ENCODE peak calls at places on chromosomes 6 and 20, in nine cellular contexts. H is tibial nerve, E is HCT116, O is cardiac muscle cell, G is psoas muscle, A is lower leg skin, R is esophagus squamous epithelium, C is AG10803, S is fibroblast of lung. M is an unnamed sample.

GRCh38 chr6:29967379-29968010 is 25.2 kb downstream of the HLA-A start:
- DNase-seq in H (no peak), E (peak), O (peak), G (no peak), A (peak), R (no peak), C (no peak), S (peak), M (peak)

GRCh38 chr6:13710552-13711383 is 867 bp downstream of the RANBP9 start:
- DNase-seq in H (no peak), E (no peak), O (no peak), G (peak), A (peak), R (no peak), C (no peak), S (peak), M (peak)

GRCh38 chr20:32231847-32232246 is 24.2 kb downstream of the POFUT1 start:
- DNase-seq in H (no peak), E (no peak), O (peak), G (no peak), A (no peak), R (no peak), C (no peak), S (no peak), M (peak)

GRCh38 chr6:96816182-96816888 is 20.9 kb downstream of the GPR63 start:
- DNase-seq in H (no peak), E (no peak), O (peak), G (no peak), A (no peak), R (no peak), C (no peak), S (peak), M (peak)

GRCh38 chr20:11376406-11376805 is 541.3 kb upstream of the BTBD3 start:
- DNase-seq in H (no peak), E (no peak), O (no peak), G (no peak), A (no peak), R (no peak), C (no peak), S (no peak), M (peak)

GRCh38 chr20:4445331-4445730 is 276.4 kb upstream of the PRND start:
- DNase-seq in H (no peak), E (no peak), O (no peak), G (no peak), A (no peak), R (no peak), C (no peak), S (no peak), M (no peak)

GRCh38 chr6:45959534-45960195 is 56.0 kb downstream of the CLIC5 start:
- DNase-seq in H (no peak), E (no peak), O (peak), G (no peak), A (no peak), R (no peak), C (peak), S (peak), M (peak)

GRCh38 chr6:131789219-131789618 is 18.6 kb upstream of the ENPP1 start:
- DNase-seq in H (no peak), E (no peak), O (no peak), G (no peak), A (no peak), R (no peak), C (no peak), S (peak), M (no peak)

GRCh38 chr20:52820641-52821292 is 151.4 kb upstream of the TSHZ2 start:
- DNase-seq in H (no peak), E (no peak), O (no peak), G (no peak), A (no peak), R (no peak), C (no peak), S (no peak), M (no peak)

GRCh38 chr6:128152551-128152950 is 251.7 kb upstream of the THEMIS start:
- DNase-seq in H (no peak), E (no peak), O (no peak), G (no peak), A (no peak), R (no peak), C (no peak), S (peak), M (no peak)

GRCh38 chr20:44491635-44492395 is 16.1 kb downstream of the TTPAL start:
- DNase-seq in H (peak), E (no peak), O (peak), G (no peak), A (no peak), R (no peak), C (peak), S (peak), M (peak)

GRCh38 chr6:138618168-138618567 is 118.9 kb upstream of the NHSL1 start:
- DNase-seq in H (no peak), E (no peak), O (no peak), G (no peak), A (no peak), R (no peak), C (peak), S (peak), M (no peak)

GRCh38 chr6:141685416-141685815 is 447.3 kb upstream of the GJE1 start:
- DNase-seq in H (no peak), E (no peak), O (no peak), G (no peak), A (no peak), R (no peak), C (peak), S (peak), M (peak)

GRCh38 chr6:11411592-11411991 is 126.0 kb upstream of the TMEM170B start:
- DNase-seq in H (no peak), E (no peak), O (no peak), G (no peak), A (no peak), R (no peak), C (no peak), S (no peak), M (peak)

GRCh38 chr6:145814035-145814500 is 527 bp downstream of the FBXO30 start:
- DNase-seq in H (no peak), E (no peak), O (no peak), G (peak), A (no peak), R (no peak), C (peak), S (peak), M (no peak)

GRCh38 chr20:11453430-11453829 is 464.3 kb upstream of the BTBD3 start:
- DNase-seq in H (no peak), E (no peak), O (peak), G (no peak), A (no peak), R (no peak), C (peak), S (peak), M (peak)

GRCh38 chr20:64139200-64140081 is 24.8 kb upstream of the MYT1 start:
- DNase-seq in H (no peak), E (no peak), O (no peak), G (no peak), A (peak), R (no peak), C (no peak), S (no peak), M (no peak)

GRCh38 chr6:170257376-170257775 is 33.5 kb downstream of the DLL1 start:
- DNase-seq in H (no peak), E (no peak), O (no peak), G (no peak), A (no peak), R (no peak), C (no peak), S (no peak), M (no peak)

GRCh38 chr20:37202267-37202943 is 23.1 kb upstream of the MROH8 start:
- DNase-seq in H (no peak), E (peak), O (peak), G (no peak), A (peak), R (no peak), C (peak), S (peak), M (peak)

GRCh38 chr20:37904008-37904675 is 1.2 kb downstream of the VSTM2L start:
- DNase-seq in H (no peak), E (no peak), O (no peak), G (no peak), A (no peak), R (no peak), C (no peak), S (no peak), M (no peak)

GRCh38 chr6:53487080-53487479 is 57.8 kb downstream of the GCLC start:
- DNase-seq in H (no peak), E (no peak), O (no peak), G (no peak), A (no peak), R (no peak), C (no peak), S (peak), M (no peak)

GRCh38 chr20:44495802-44496481 is 20.3 kb downstream of the TTPAL start:
- DNase-seq in H (no peak), E (peak), O (peak), G (no peak), A (no peak), R (no peak), C (peak), S (peak), M (peak)

GRCh38 chr6:27592481-27593199 is 119.7 kb upstream of the ZNF184 start:
- DNase-seq in H (no peak), E (no peak), O (peak), G (no peak), A (no peak), R (no peak), C (peak), S (peak), M (peak)

GRCh38 chr6:33344771-33345697 is 27.5 kb upstream of the ZBTB22 start:
- DNase-seq in H (peak), E (peak), O (peak), G (peak), A (peak), R (peak), C (peak), S (peak), M (peak)

GRCh38 chr6:150250826-150251225 is 108.0 kb downstream of the PPP1R14C start:
- DNase-seq in H (no peak), E (no peak), O (peak), G (peak), A (no peak), R (no peak), C (peak), S (peak), M (peak)

GRCh38 chr20:63346131-63347080 is 14.7 kb downstream of the CHRNA4 start:
- DNase-seq in H (no peak), E (no peak), O (no peak), G (no peak), A (no peak), R (no peak), C (no peak), S (no peak), M (no peak)

GRCh38 chr6:165956874-165957273 is 210.8 kb downstream of the TBXT start:
- DNase-seq in H (no peak), E (no peak), O (no peak), G (no peak), A (no peak), R (no peak), C (no peak), S (no peak), M (no peak)

GRCh38 chr20:54148947-54149764 is 24.6 kb downstream of the CYP24A1 start:
- DNase-seq in H (no peak), E (peak), O (peak), G (no peak), A (no peak), R (no peak), C (no peak), S (no peak), M (no peak)

GRCh38 chr20:40009542-40009941 is 679.5 kb downstream of the MAFB start:
- DNase-seq in H (no peak), E (no peak), O (no peak), G (no peak), A (no peak), R (no peak), C (peak), S (peak), M (no peak)

GRCh38 chr6:20340459-20340858 is 61.2 kb upstream of the E2F3 start:
- DNase-seq in H (no peak), E (no peak), O (no peak), G (no peak), A (no peak), R (no peak), C (no peak), S (no peak), M (no peak)

GRCh38 chr20:38825901-38826625 is 20.6 kb downstream of the PPP1R16B start:
- DNase-seq in H (no peak), E (peak), O (peak), G (no peak), A (no peak), R (no peak), C (peak), S (peak), M (peak)

GRCh38 chr20:5606347-5606746 is 143.9 kb upstream of the SHLD1 start:
- DNase-seq in H (no peak), E (no peak), O (no peak), G (no peak), A (no peak), R (no peak), C (no peak), S (no peak), M (no peak)

GRCh38 chr20:5602346-5602745 is 147.9 kb upstream of the SHLD1 start:
- DNase-seq in H (no peak), E (no peak), O (peak), G (no peak), A (no peak), R (no peak), C (peak), S (peak), M (peak)

GRCh38 chr20:5608448-5609161 is 141.6 kb upstream of the SHLD1 start:
- DNase-seq in H (no peak), E (no peak), O (peak), G (no peak), A (no peak), R (no peak), C (peak), S (peak), M (peak)

GRCh38 chr20:5612476-5613291 is 137.5 kb upstream of the SHLD1 start:
- DNase-seq in H (no peak), E (no peak), O (peak), G (no peak), A (peak), R (no peak), C (peak), S (peak), M (no peak)

DNA sequence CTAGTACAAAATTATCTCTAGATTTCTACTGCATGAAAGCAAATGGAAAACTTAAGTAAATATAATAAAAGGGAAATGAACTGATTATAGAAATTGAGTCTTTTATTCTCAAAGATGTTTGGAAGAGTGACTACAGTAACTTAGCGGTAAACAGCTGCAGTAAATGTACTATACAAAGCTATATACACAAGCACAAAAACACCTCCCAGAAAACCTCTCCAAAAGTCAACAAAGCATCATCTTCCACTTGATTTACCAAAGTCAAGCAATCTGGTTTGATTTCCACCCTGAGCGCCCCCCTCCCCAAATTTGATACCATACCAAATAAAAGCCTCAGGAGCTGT is 142.1 kb upstream of the SHLD1 start:
- DNase-seq in H (no peak), E (no peak), O (no peak), G (no peak), A (peak), R (no peak), C (no peak), S (no peak), M (no peak)
- H3K4me3 ChIP-seq in H (peak), E (no peak), O (peak), G (peak), A (no peak), R (peak), C (peak), S (peak), M (peak)

GRCh38 chr6:939526-940252 is 246.8 kb upstream of the EXOC2 start:
- DNase-seq in H (no peak), E (no peak), O (no peak), G (no peak), A (peak), R (no peak), C (no peak), S (no peak), M (no peak)
- TF ChIP-seq CTCF in H (no peak), E (no peak), O (no peak), G (no peak), A (no peak), R (no peak), C (no peak), S (peak), M (no peak)

GRCh38 chr20:57564180-57564802 is 3.4 kb downstream of the PCK1 start:
- DNase-seq in H (no peak), E (no peak), O (no peak), G (no peak), A (no peak), R (no peak), C (no peak), S (no peak), M (no peak)

GRCh38 chr20:57564951-57565642 is 4.2 kb downstream of the PCK1 start:
- DNase-seq in H (no peak), E (no peak), O (no peak), G (no peak), A (no peak), R (no peak), C (no peak), S (no peak), M (no peak)

GRCh38 chr20:57561356-57562279 is 708 bp downstream of the PCK1 start:
- DNase-seq in H (no peak), E (no peak), O (no peak), G (no peak), A (no peak), R (no peak), C (no peak), S (no peak), M (no peak)

GRCh38 chr20:57562541-57563465 is 1.9 kb downstream of the PCK1 start:
- DNase-seq in H (no peak), E (no peak), O (no peak), G (no peak), A (no peak), R (no peak), C (no peak), S (no peak), M (no peak)

DNA sequence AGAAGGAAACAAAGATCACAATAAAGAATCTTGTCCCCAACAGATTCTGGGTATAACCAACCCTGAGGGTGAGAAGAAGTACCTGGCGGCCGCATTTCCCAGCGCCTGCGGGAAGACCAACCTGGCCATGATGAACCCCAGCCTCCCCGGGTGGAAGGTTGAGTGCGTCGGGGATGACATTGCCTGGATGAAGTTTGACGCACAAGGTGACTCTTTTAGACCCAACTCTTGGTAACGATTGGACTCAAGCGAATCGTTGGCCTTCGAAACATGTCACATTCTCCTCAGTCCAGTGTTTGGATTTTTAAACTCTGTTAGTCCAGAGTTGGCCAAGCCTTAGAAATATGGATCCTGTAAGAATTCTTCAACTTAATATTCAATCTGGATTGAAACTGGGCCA is 2.6 kb downstream of the PCK1 start:
- DNase-seq in H (no peak), E (no peak), O (no peak), G (no peak), A (no peak), R (no peak), C (no peak), S (no peak), M (no peak)
- H3K4me3 ChIP-seq in H (no peak), E (no peak), O (no peak), G (no peak), A (no peak), R (no peak), C (no peak), S (no peak), M (no peak)

GRCh38 chr6:161660666-161661571 is 387.1 kb upstream of the AGPAT4 start:
- DNase-seq in H (no peak), E (no peak), O (no peak), G (no peak), A (no peak), R (no peak), C (peak), S (no peak), M (no peak)
- TF ChIP-seq CTCF in H (no peak), E (no peak), O (no peak), G (no peak), A (no peak), R (no peak), C (peak), S (no peak), M (no peak)

DNA sequence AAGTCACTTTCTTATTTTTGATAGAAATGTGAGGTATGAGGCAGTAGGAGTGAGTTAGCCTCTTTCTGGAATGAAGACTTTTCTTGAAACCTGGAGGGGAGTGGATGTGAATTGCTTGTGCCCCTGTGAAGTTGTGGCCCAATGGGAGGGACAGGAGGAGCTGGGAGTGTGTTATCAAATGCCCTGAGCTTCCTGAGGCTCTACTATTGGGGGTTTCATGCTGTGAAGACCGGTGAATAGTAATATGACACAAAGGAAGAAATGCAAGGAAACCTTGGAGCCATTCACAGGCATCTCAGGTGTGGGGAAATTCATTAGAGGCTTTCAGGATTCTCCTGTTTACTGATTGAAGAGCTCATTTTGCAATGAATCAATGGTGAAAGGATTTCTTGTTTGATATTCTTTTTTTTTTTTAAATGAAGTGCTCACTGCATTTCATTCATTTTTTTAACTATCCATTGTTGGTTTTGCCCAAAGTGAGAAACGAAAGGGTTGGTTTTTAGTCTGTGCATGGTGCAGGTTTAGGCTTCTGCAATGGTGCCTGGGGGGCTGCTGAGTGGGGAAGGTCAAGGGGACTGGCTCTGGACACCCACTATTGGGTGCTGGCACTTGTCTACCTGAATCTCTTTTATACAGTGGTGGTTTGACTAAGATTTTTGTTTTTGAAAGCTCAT is 8.2 kb downstream of the RNF144B start:
- DNase-seq in H (no peak), E (no peak), O (no peak), G (no peak), A (no peak), R (no peak), C (no peak), S (no peak), M (no peak)
- H3K4me3 ChIP-seq in H (no peak), E (no peak), O (no peak), G (peak), A (no peak), R (no peak), C (no peak), S (no peak), M (no peak)

DNA sequence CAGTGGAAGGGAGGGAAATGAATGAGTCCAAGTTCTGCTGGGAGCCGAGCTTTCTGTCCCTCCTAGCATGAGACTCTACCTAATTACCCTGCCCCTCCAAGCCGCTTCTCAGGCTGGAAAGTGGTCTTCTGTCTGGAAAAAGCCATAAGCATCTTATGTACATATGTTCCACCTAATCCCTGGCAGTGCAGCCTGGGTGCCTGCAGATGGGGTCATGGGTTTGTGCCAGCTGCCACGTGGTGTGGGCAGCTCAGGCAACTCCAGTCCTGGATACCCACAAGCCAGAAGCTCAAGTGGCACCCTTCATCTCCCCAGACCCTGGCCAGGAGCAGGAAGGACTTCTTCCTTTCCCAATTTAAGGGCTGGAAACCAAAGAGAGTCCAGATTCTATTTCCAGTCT is 253.1 kb downstream of the LY86 start:
- DNase-seq in H (no peak), E (no peak), O (no peak), G (no peak), A (no peak), R (no peak), C (no peak), S (no peak), M (no peak)
- TF ChIP-seq CTCF in H (no peak), E (no peak), O (no peak), G (no peak), A (no peak), R (no peak), C (no peak), S (no peak), M (no peak)

GRCh38 chr6:41200901-41201783 is at the start of gene TREML2:
- DNase-seq in H (no peak), E (no peak), O (no peak), G (no peak), A (no peak), R (no peak), C (no peak), S (no peak), M (no peak)

GRCh38 chr6:41199427-41200246 is 1.3 kb downstream of the TREML2 start:
- DNase-seq in H (no peak), E (no peak), O (no peak), G (no peak), A (no peak), R (no peak), C (no peak), S (no peak), M (no peak)

GRCh38 chr6:41197234-41197633 is 3.7 kb downstream of the TREML2 start:
- DNase-seq in H (no peak), E (no peak), O (no peak), G (no peak), A (no peak), R (no peak), C (no peak), S (no peak), M (no peak)

GRCh38 chr6:41201784-41202181 is 834 bp upstream of the TREML2 start:
- DNase-seq in H (no peak), E (no peak), O (no peak), G (no peak), A (no peak), R (no peak), C (no peak), S (no peak), M (no peak)

GRCh38 chr6:41200296-41200900 is 551 bp downstream of the TREML2 start:
- DNase-seq in H (no peak), E (no peak), O (peak), G (no peak), A (no peak), R (no peak), C (peak), S (no peak), M (peak)
- H3K4me3 ChIP-seq in H (no peak), E (no peak), O (no peak), G (no peak), A (no peak), R (no peak), C (no peak), S (no peak), M (no peak)

M was measured in choroid plexus epithelial cell.